ENCODE peak calls at places on chromosomes 11 and 22, in ten cellular contexts. M is AG04450, G is cardiac fibroblast, B is omental fat pad, P is breast epithelium, I is lower leg skin, K is heart left ventricle, W is Calu3, N is A549, D is cardiac muscle cell. A is an unnamed sample.

GRCh38 chr11:10641314-10642206 is 52.0 kb downstream of the IRAG1 start:
- DNase-seq in I (peak; percentile 56), N (no peak), M (no peak), P (no peak), B (no peak), W (no peak), G (no peak), K (no peak), D (no peak), A (no peak)

GRCh38 chr11:57377098-57377497 is 3.9 kb downstream of the PRG3 start:
- DNase-seq in I (no peak), P (no peak), N (no peak), B (no peak), K (no peak), W (no peak), M (no peak), D (no peak), G (no peak), A (no peak)

GRCh38 chr11:122733301-122733686 is 77.8 kb downstream of the UBASH3B start:
- DNase-seq in I (no peak), W (no peak), G (peak; percentile 89), N (peak; percentile 54), D (peak; percentile 87), K (peak; percentile 57), M (peak; percentile 68), P (no peak), B (no peak), A (no peak)

GRCh38 chr11:8283510-8284272 is 20.0 kb upstream of the LMO1 start:
- DNase-seq in M (no peak), I (peak; percentile 81), K (peak; percentile 10), D (peak; percentile 37), P (peak; percentile 10), N (no peak), B (no peak), W (no peak), G (no peak), A (peak; percentile 62)

GRCh38 chr22:24592144-24592845 is 578 bp downstream of the LRRC75B start:
- DNase-seq in M (no peak), N (peak; percentile 32), G (peak; percentile 40), I (no peak), P (no peak), W (no peak), B (no peak), D (peak; percentile 28), K (no peak), A (no peak)

GRCh38 chr22:46081831-46082210 is 68.5 kb upstream of the PPARA start:
- DNase-seq in W (no peak), P (no peak), I (no peak), K (no peak), D (no peak), B (no peak), M (no peak), N (no peak), G (no peak), A (no peak)

GRCh38 chr11:69950120-69950519 is 128.0 kb upstream of the ANO1 start:
- DNase-seq in G (peak; percentile 26), M (no peak), K (no peak), W (peak; percentile 69), N (peak; percentile 68), P (no peak), D (no peak), I (no peak), B (no peak), A (no peak)

GRCh38 chr11:29208117-29208516 is 808.7 kb downstream of the KCNA4 start:
- DNase-seq in D (peak; percentile 25), W (no peak), I (no peak), N (no peak), G (no peak), K (no peak), M (no peak), B (no peak), P (no peak), A (no peak)

GRCh38 chr11:19659529-19659928 is 53.1 kb upstream of the NAV2 start:
- DNase-seq in M (no peak), K (no peak), N (no peak), I (no peak), P (no peak), D (no peak), G (no peak), B (no peak), W (no peak), A (no peak)

GRCh38 chr11:910044-910588 is 494 bp downstream of the CHID1 start:
- DNase-seq in W (no peak), B (no peak), N (no peak), D (peak; percentile 2), I (no peak), K (no peak), G (no peak), M (no peak), P (no peak), A (no peak)

DNA sequence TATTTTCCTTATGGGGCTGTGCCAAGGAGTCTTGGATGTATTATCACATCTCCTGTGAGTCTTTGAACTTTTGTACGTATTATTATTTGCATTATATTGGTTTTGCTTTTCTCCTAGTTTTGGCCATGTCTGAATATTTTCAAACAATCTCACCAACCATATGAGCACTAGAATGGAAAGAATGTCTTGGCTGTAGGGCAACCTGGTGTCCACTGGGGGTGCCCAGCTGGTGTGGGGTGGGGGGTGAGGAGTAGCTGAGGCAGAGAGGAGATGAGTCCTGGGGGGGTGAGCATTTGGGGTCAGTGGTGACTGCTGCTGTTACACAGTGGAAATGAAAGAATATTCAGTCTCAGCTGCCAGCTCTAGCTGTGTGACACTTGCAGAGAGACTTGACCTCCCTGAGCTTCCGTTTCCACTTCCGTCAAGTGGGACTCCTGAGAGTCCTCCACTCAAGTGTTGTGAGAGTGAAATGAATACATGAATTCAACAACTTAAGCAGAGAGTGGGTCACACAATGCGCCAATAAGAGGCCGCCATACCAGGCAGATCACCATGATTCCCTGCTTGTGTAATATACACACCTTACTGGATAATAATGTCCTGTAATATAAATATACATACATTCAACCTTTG is 12.7 kb upstream of the PVALB start:
- DNase-seq in D (no peak), I (no peak), M (no peak), W (no peak), P (no peak), G (no peak), B (no peak), K (no peak), N (no peak), A (no peak)
- TF ChIP-seq CTCF in D (no peak), I (no peak), M (no peak), W (no peak), P (no peak), G (no peak), B (no peak), K (no peak), N (no peak), A (no peak)

DNA sequence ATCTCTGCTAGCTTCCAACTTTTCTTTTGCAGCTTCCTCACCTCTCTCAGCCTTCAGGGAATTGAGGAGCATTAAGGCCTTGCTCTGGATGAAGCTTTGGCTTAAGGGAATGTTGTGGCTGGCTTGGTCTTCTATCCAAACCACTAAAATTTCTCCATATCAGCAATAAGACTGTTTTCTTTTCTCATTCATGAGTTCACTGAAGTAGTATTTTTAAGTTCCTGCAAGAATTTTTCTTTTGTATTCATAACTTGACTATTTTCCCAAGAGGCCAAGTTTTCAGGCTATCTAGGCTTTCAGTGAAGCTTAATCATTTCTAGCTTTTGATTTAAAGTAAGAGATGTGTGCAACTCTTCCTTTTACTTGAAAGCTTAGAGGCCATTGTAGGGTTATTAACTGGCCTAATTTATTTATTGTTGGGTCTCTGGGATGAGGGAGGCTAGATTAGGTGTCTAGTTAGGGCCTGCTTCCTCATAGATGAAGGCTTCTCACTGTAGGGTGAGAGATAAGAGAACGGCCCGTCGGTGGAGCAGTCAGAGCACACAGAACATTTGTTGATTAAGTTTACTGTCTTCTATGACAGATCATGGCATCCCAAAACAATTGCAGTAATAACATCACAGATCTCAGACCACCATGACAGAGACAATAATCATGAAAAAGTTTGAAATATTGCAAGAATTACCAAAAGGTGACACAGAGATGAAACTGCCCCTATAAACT is 33.2 kb downstream of the CSF2RB start:
- DNase-seq in B (no peak), M (no peak), P (no peak), G (peak; percentile 8), K (no peak), I (no peak), D (peak; percentile 72), N (no peak), W (no peak), A (no peak)
- TF ChIP-seq CTCF in B (no peak), M (no peak), P (no peak), G (peak; percentile 16), K (no peak), I (no peak), D (no peak), N (no peak), W (no peak), A (no peak)

GRCh38 chr11:131404010-131404409 is 33.6 kb downstream of the NTM start:
- DNase-seq in N (no peak), P (no peak), D (no peak), I (no peak), B (no peak), M (no peak), W (no peak), G (no peak), K (no peak), A (no peak)
- TF ChIP-seq CTCF in N (no peak), P (no peak), D (no peak), I (no peak), B (no peak), M (no peak), W (no peak), G (no peak), K (no peak), A (no peak)

GRCh38 chr22:42074153-42074750 is at the start of gene PHETA2:
- DNase-seq in K (peak; percentile 52), I (peak; percentile 91), M (no peak), G (peak; percentile 53), B (no peak), W (peak; percentile 34), D (peak; percentile 63), P (peak; percentile 42), N (no peak), A (no peak)
- TF ChIP-seq CTCF in K (peak; percentile 47), I (no peak), M (peak; percentile 43), G (peak; percentile 55), B (no peak), W (peak; percentile 46), D (peak; percentile 42), P (peak; percentile 45), N (no peak), A (peak; percentile 37)

A was measured in mesothelial cell of epicardium.